ENCODE peak calls at places on chromosomes 13 and 19, in six cellular contexts. One of them, this sample, is unnamed.

GRCh38 chr13:43269037-43269476 is 245.7 kb downstream of the DNAJC15 start:
- DNase-seq in MM.1S: no peak
- DNase-seq in colonic mucosa: peak; percentile 36
- DNase-seq in K562: no peak
- DNase-seq in endodermal cell: no peak
- DNase-seq in mammary epithelial cell: peak; percentile 84
- DNase-seq in this sample: no peak

GRCh38 chr19:5691205-5691929 is 1.3 kb downstream of the RPL36 start:
- DNase-seq in mammary epithelial cell: peak; percentile 52
- DNase-seq in endodermal cell: peak; percentile 66
- DNase-seq in colonic mucosa: peak; percentile 85
- DNase-seq in MM.1S: no peak
- DNase-seq in K562: peak; percentile 62
- DNase-seq in this sample: peak; percentile 37

GRCh38 chr19:3386447-3387234 is 20.3 kb downstream of the NFIC start:
- DNase-seq in MM.1S: no peak
- DNase-seq in endodermal cell: peak; percentile 32
- DNase-seq in mammary epithelial cell: no peak
- DNase-seq in K562: no peak
- DNase-seq in colonic mucosa: no peak
- DNase-seq in this sample: no peak

GRCh38 chr13:74795526-74795925 is 661.3 kb upstream of the KLF12 start:
- DNase-seq in endodermal cell: no peak
- DNase-seq in colonic mucosa: no peak
- DNase-seq in MM.1S: no peak
- DNase-seq in mammary epithelial cell: peak; percentile 9
- DNase-seq in K562: no peak
- DNase-seq in this sample: no peak

GRCh38 chr13:110616103-110617101 is 1.1 kb downstream of the NAXD start:
- DNase-seq in colonic mucosa: peak; percentile 52
- DNase-seq in MM.1S: peak; percentile 21
- DNase-seq in endodermal cell: peak; percentile 69
- DNase-seq in K562: peak; percentile 46
- DNase-seq in mammary epithelial cell: peak; percentile 74
- DNase-seq in this sample: no peak

GRCh38 chr19:56295531-56296455 is 18.8 kb downstream of the ZSCAN5A start:
- DNase-seq in endodermal cell: no peak
- DNase-seq in K562: no peak
- DNase-seq in MM.1S: no peak
- DNase-seq in mammary epithelial cell: peak; percentile 92
- DNase-seq in colonic mucosa: no peak
- DNase-seq in this sample: no peak

GRCh38 chr13:21037656-21038055 is 23.7 kb downstream of the LATS2 start:
- DNase-seq in MM.1S: no peak
- DNase-seq in colonic mucosa: no peak
- DNase-seq in endodermal cell: no peak
- DNase-seq in mammary epithelial cell: no peak
- DNase-seq in K562: no peak
- DNase-seq in this sample: peak; percentile 22

GRCh38 chr19:30444686-30445232 is 72.6 kb downstream of the ZNF536 start:
- DNase-seq in colonic mucosa: no peak
- DNase-seq in MM.1S: no peak
- DNase-seq in endodermal cell: no peak
- DNase-seq in K562: no peak
- DNase-seq in mammary epithelial cell: no peak
- DNase-seq in this sample: no peak

GRCh38 chr13:93746589-93746988 is 520.0 kb downstream of the GPC6 start:
- DNase-seq in colonic mucosa: no peak
- DNase-seq in endodermal cell: no peak
- DNase-seq in mammary epithelial cell: no peak
- DNase-seq in K562: no peak
- DNase-seq in MM.1S: no peak
- DNase-seq in this sample: no peak

GRCh38 chr13:40123962-40124647 is 468.6 kb downstream of the COG6 start:
- DNase-seq in endodermal cell: no peak
- DNase-seq in K562: no peak
- DNase-seq in mammary epithelial cell: no peak
- DNase-seq in MM.1S: no peak
- DNase-seq in colonic mucosa: no peak
- DNase-seq in this sample: no peak

GRCh38 chr13:44397766-44398223 is 24.2 kb downstream of the SERP2 start:
- DNase-seq in endodermal cell: no peak
- DNase-seq in K562: peak; percentile 53
- DNase-seq in colonic mucosa: no peak
- DNase-seq in mammary epithelial cell: no peak
- DNase-seq in MM.1S: no peak
- DNase-seq in this sample: no peak

GRCh38 chr19:21838646-21839045 is 2.7 kb upstream of the ZNF43 start:
- DNase-seq in endodermal cell: no peak
- DNase-seq in MM.1S: no peak
- DNase-seq in colonic mucosa: no peak
- DNase-seq in mammary epithelial cell: no peak
- DNase-seq in K562: no peak
- DNase-seq in this sample: no peak

GRCh38 chr13:26062853-26063444 is 11.1 kb upstream of the SHISA2 start:
- DNase-seq in MM.1S: peak; percentile 44
- DNase-seq in mammary epithelial cell: peak; percentile 53
- DNase-seq in colonic mucosa: peak; percentile 26
- DNase-seq in endodermal cell: peak; percentile 68
- DNase-seq in K562: no peak
- DNase-seq in this sample: no peak

GRCh38 chr13:31943591-31943990 is 88.0 kb upstream of the FRY start:
- DNase-seq in MM.1S: no peak
- DNase-seq in colonic mucosa: no peak
- DNase-seq in K562: no peak
- DNase-seq in mammary epithelial cell: no peak
- DNase-seq in endodermal cell: no peak
- DNase-seq in this sample: no peak

GRCh38 chr13:31945202-31945978 is 86.2 kb upstream of the FRY start:
- DNase-seq in K562: no peak
- DNase-seq in colonic mucosa: peak; percentile 45
- DNase-seq in MM.1S: no peak
- DNase-seq in mammary epithelial cell: peak; percentile 84
- DNase-seq in endodermal cell: peak; percentile 74
- DNase-seq in this sample: peak; percentile 39

GRCh38 chr13:31947105-31947504 is 84.5 kb upstream of the FRY start:
- DNase-seq in endodermal cell: no peak
- DNase-seq in K562: no peak
- DNase-seq in MM.1S: no peak
- DNase-seq in colonic mucosa: no peak
- DNase-seq in mammary epithelial cell: no peak
- DNase-seq in this sample: no peak

GRCh38 chr13:31946091-31946770 is 85.3 kb upstream of the FRY start:
- DNase-seq in endodermal cell: no peak
- DNase-seq in mammary epithelial cell: no peak
- DNase-seq in colonic mucosa: no peak
- DNase-seq in K562: no peak
- DNase-seq in MM.1S: no peak
- DNase-seq in this sample: no peak

DNA sequence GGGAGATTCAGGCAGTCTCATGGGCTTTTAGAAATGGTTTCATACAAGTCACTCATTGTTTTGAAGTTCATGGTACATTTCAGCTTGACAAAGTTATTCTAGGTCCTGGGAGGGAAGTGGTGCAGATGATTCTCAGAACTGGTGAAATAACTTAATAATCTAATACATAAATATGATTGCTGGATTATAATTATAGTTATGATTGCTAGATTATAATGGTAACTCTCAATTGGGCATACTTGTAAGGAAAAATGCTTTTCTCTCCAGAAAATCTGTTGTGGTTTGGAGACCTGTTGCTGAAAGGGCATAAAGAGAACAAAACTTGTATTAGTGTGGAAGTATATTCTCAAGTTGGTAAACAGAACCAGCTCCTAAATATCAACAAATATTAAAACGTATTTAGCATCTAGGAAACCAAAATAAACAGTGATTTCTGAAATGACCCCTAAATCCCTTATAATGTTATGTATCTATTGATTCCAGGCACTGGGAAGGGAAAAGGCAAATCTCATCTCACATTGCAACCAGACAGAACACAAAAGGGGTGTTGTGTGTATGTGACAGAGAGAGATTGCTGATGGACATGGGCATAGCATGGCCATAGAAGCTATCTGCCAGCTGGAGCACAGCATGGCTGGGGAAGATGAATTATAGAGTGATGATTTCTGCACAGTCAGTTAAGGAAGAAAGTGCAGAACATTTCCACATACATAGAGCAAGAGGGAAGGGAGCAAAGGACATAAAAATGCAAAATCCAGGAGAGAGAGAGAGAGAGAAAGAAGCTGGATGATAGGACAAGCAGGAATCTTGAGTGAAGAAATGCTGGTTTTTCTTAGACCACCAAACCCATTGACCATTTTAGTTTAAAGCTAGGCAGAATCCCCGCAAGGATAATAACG is 87.1 kb upstream of the FRY start:
- DNase-seq in endodermal cell: no peak
- DNase-seq in colonic mucosa: no peak
- DNase-seq in MM.1S: no peak
- DNase-seq in K562: no peak
- DNase-seq in mammary epithelial cell: no peak
- DNase-seq in this sample: no peak
- H3K9ac ChIP-seq in endodermal cell: no peak overlapping the region
- H3K9ac ChIP-seq in colonic mucosa: no peak overlapping the region
- H3K9ac ChIP-seq in MM.1S: no peak overlapping the region
- H3K9ac ChIP-seq in K562: no peak overlapping the region
- H3K9ac ChIP-seq in mammary epithelial cell: no peak overlapping the region
- H3K9ac ChIP-seq in this sample: no peak overlapping the region

GRCh38 chr19:39085392-39085791 is 1.2 kb downstream of the ACP7 start:
- DNase-seq in colonic mucosa: no peak
- DNase-seq in MM.1S: no peak
- DNase-seq in K562: no peak
- DNase-seq in endodermal cell: no peak
- DNase-seq in mammary epithelial cell: no peak
- DNase-seq in this sample: no peak
- H3K9ac ChIP-seq in colonic mucosa: no peak overlapping the region
- H3K9ac ChIP-seq in MM.1S: no peak overlapping the region
- H3K9ac ChIP-seq in K562: no peak overlapping the region
- H3K9ac ChIP-seq in endodermal cell: no peak overlapping the region
- H3K9ac ChIP-seq in mammary epithelial cell: no peak overlapping the region
- H3K9ac ChIP-seq in this sample: no peak overlapping the region

DNA sequence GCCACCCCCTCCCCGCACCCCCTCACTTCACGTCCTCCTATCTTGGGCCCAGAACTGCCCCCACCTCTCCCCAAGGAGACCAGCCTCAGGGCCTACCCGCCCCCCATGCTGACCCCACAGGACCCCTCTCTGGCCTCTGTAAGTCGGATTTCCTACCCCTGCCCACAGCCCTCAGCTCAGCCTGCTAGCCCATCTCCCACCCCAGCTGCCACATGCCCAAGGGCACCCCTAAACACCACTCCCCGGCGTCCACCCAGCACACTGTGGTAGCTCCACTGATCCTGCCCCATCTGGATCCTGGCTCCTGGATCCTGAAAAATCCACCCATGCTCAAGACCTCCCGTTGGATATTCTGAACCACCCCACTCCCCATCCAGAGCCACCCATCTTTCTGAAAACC is 805 bp downstream of the EVI5L start:
- DNase-seq in MM.1S: no peak
- DNase-seq in mammary epithelial cell: no peak
- DNase-seq in colonic mucosa: no peak
- DNase-seq in K562: no peak
- DNase-seq in endodermal cell: no peak
- DNase-seq in this sample: no peak
- H3K9ac ChIP-seq in MM.1S: peak overlapping the region; percentile 68
- H3K9ac ChIP-seq in mammary epithelial cell: no peak overlapping the region
- H3K9ac ChIP-seq in colonic mucosa: no peak overlapping the region
- H3K9ac ChIP-seq in K562: no peak overlapping the region
- H3K9ac ChIP-seq in endodermal cell: no peak overlapping the region
- H3K9ac ChIP-seq in this sample: no peak overlapping the region

GRCh38 chr19:54616057-54616456 is 14.2 kb upstream of the LILRB1 start:
- DNase-seq in mammary epithelial cell: no peak
- DNase-seq in MM.1S: no peak
- DNase-seq in endodermal cell: no peak
- DNase-seq in K562: no peak
- DNase-seq in colonic mucosa: no peak
- DNase-seq in this sample: no peak
- H3K9ac ChIP-seq in mammary epithelial cell: no peak overlapping the region
- H3K9ac ChIP-seq in MM.1S: no peak overlapping the region
- H3K9ac ChIP-seq in endodermal cell: no peak overlapping the region
- H3K9ac ChIP-seq in K562: no peak overlapping the region
- H3K9ac ChIP-seq in colonic mucosa: no peak overlapping the region
- H3K9ac ChIP-seq in this sample: no peak overlapping the region

DNA sequence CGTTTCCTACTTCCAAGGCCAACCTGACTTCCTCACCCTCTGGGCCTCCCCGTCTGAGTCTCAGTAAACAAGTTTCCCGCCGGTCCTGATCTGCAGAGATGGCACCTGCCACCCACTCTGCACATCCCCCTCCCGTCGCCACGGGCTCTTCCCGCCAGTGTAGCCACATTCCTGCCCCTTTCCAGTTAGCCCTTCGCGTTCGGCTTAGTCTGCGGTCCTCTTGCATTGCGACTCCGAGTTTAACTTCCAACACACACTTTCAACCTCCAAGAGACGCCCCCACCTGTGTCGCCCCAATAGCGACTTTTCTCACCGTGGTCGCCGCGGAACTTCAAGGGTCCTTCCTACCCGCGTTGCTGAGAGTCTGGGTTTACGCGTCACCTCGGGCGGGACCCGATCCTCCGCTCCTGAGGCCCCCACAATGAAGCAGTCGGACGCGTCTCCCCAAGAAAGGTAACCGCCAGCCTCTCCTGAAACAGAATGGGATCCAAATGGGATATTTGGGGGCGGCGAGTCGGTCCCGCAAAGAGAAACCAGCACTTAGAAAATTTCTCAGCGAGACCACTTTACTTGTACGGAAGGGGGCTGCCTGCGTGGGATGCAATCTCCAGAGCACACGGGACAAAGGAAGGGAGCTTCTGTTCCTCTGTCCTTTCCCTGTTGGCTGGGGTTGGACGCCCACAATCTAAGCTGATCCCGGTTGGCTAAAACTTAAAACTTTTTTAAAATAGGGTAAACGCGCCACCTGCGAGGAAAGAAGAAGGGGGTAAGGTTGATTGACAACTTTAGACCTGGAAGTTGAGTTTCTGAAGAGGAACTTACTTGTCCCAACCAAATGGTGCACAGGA is 1.0 kb upstream of the BSG start:
- DNase-seq in colonic mucosa: peak; percentile 76
- DNase-seq in K562: peak; percentile 48
- DNase-seq in endodermal cell: peak; percentile 83
- DNase-seq in mammary epithelial cell: no peak
- DNase-seq in MM.1S: peak; percentile 68
- DNase-seq in this sample: peak; percentile 72
- H3K9ac ChIP-seq in colonic mucosa: peak overlapping the region; percentile 75
- H3K9ac ChIP-seq in K562: peak overlapping the region; percentile 81
- H3K9ac ChIP-seq in endodermal cell: peak overlapping the region; percentile 71
- H3K9ac ChIP-seq in mammary epithelial cell: peak overlapping the region; percentile 39
- H3K9ac ChIP-seq in MM.1S: peak overlapping the region; percentile 70
- H3K9ac ChIP-seq in this sample: peak overlapping the region; percentile 61

This sample was measured in H9.